ENCODE peak calls at places on chromosomes 7 and 10, in seven cellular contexts. One of them, this sample, is unnamed.

GRCh38 chr10:49756641-49757040 is 5.5 kb downstream of the OGDHL start:
- DNase-seq in tibial nerve: no peak
- DNase-seq in stomach: peak
- DNase-seq in HepG2: no peak
- DNase-seq in A549: no peak
- DNase-seq in H1: no peak
- DNase-seq in K562: no peak
- DNase-seq in this sample: no peak

GRCh38 chr10:34503704-34504103 is 311.4 kb downstream of the PARD3 start:
- DNase-seq in HepG2: no peak
- DNase-seq in H1: no peak
- DNase-seq in K562: no peak
- DNase-seq in tibial nerve: no peak
- DNase-seq in stomach: no peak
- DNase-seq in A549: no peak
- DNase-seq in this sample: no peak

GRCh38 chr10:25245171-25245570 is 70.4 kb downstream of the GPR158 start:
- DNase-seq in K562: no peak
- DNase-seq in stomach: no peak
- DNase-seq in tibial nerve: no peak
- DNase-seq in H1: no peak
- DNase-seq in A549: no peak
- DNase-seq in HepG2: no peak
- DNase-seq in this sample: no peak

GRCh38 chr7:48090095-48090805 is 1.2 kb downstream of the UPP1 start:
- DNase-seq in stomach: no peak
- DNase-seq in H1: peak
- DNase-seq in HepG2: no peak
- DNase-seq in A549: peak
- DNase-seq in tibial nerve: no peak
- DNase-seq in K562: no peak
- DNase-seq in this sample: no peak

GRCh38 chr7:40506158-40506557 is 371.4 kb downstream of the SUGCT start:
- DNase-seq in stomach: no peak
- DNase-seq in H1: no peak
- DNase-seq in K562: no peak
- DNase-seq in tibial nerve: no peak
- DNase-seq in HepG2: no peak
- DNase-seq in A549: no peak
- DNase-seq in this sample: no peak

GRCh38 chr7:19851504-19851903 is 78.1 kb upstream of the TMEM196 start:
- DNase-seq in tibial nerve: no peak
- DNase-seq in A549: peak
- DNase-seq in K562: no peak
- DNase-seq in H1: no peak
- DNase-seq in stomach: no peak
- DNase-seq in HepG2: no peak
- DNase-seq in this sample: no peak

GRCh38 chr7:48274662-48275061 is 103.4 kb downstream of the ABCA13 start:
- DNase-seq in tibial nerve: no peak
- DNase-seq in stomach: no peak
- DNase-seq in A549: no peak
- DNase-seq in H1: no peak
- DNase-seq in K562: no peak
- DNase-seq in HepG2: no peak
- DNase-seq in this sample: no peak

GRCh38 chr7:67100956-67101361 is 104.3 kb downstream of the TYW1 start:
- DNase-seq in stomach: no peak
- DNase-seq in A549: no peak
- DNase-seq in H1: no peak
- DNase-seq in K562: peak
- DNase-seq in tibial nerve: no peak
- DNase-seq in HepG2: no peak
- DNase-seq in this sample: no peak

GRCh38 chr10:100826983-100827818 is 81.8 kb downstream of the PAX2 start:
- DNase-seq in HepG2: no peak
- DNase-seq in K562: peak
- DNase-seq in H1: peak
- DNase-seq in A549: peak
- DNase-seq in stomach: peak
- DNase-seq in tibial nerve: no peak
- DNase-seq in this sample: no peak

GRCh38 chr10:127993281-127993680 is 86.4 kb downstream of the PTPRE start:
- DNase-seq in HepG2: no peak
- DNase-seq in stomach: no peak
- DNase-seq in tibial nerve: no peak
- DNase-seq in H1: no peak
- DNase-seq in A549: no peak
- DNase-seq in K562: no peak
- DNase-seq in this sample: no peak

GRCh38 chr10:127991543-127992255 is 84.8 kb downstream of the PTPRE start:
- DNase-seq in HepG2: no peak
- DNase-seq in H1: no peak
- DNase-seq in K562: no peak
- DNase-seq in tibial nerve: peak
- DNase-seq in stomach: no peak
- DNase-seq in A549: no peak
- DNase-seq in this sample: no peak

GRCh38 chr10:127992376-127992775 is 85.5 kb downstream of the PTPRE start:
- DNase-seq in tibial nerve: no peak
- DNase-seq in stomach: no peak
- DNase-seq in K562: no peak
- DNase-seq in H1: no peak
- DNase-seq in A549: no peak
- DNase-seq in HepG2: no peak
- DNase-seq in this sample: no peak

GRCh38 chr10:127989481-127989964 is 82.6 kb downstream of the PTPRE start:
- DNase-seq in A549: no peak
- DNase-seq in H1: no peak
- DNase-seq in stomach: no peak
- DNase-seq in HepG2: no peak
- DNase-seq in K562: no peak
- DNase-seq in tibial nerve: no peak
- DNase-seq in this sample: no peak

DNA sequence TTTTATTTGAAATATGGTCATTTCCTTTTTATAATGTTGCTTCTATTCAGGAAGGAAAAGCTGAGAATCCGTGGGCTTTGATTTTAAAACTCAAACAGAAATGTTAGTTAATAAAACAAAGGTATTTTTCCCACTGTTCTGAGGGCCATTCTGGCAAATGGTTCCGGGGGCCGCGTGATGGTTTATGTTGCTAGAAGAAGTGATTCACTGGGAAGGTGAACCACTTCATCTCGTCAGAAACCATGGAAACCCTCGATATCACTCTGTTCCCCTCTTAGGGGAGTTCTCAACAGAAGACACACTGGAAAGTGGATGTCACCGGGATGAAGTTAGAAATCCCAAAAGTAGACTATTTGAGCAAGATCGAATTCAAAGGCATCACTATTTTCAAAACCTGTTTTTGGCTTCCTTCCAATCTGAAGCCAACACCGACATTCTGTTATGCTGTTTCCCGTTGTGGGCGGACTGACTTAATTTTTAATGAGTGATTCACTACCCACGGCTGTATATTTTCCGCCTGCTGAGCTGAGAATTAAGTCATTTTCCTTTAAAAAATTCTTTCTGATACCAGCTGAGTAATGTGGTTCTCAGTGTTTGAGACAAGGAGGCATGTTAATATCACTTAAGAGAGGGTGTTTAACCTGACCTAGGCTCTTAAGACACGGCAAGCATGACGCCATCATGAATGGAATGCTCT is 84.1 kb downstream of the PTPRE start:
- DNase-seq in stomach: no peak
- DNase-seq in HepG2: no peak
- DNase-seq in tibial nerve: no peak
- DNase-seq in A549: peak
- DNase-seq in K562: no peak
- DNase-seq in H1: no peak
- DNase-seq in this sample: no peak
- TF ChIP-seq EP300 in stomach: no peak
- TF ChIP-seq EP300 in HepG2: no peak
- TF ChIP-seq EP300 in tibial nerve: peak
- TF ChIP-seq EP300 in A549: no peak
- TF ChIP-seq EP300 in K562: no peak
- TF ChIP-seq EP300 in H1: no peak
- TF ChIP-seq EP300 in this sample: no peak

GRCh38 chr10:590721-591120 is 98.7 kb downstream of the DIP2C start:
- DNase-seq in K562: no peak
- DNase-seq in A549: no peak
- DNase-seq in H1: no peak
- DNase-seq in tibial nerve: no peak
- DNase-seq in HepG2: no peak
- DNase-seq in stomach: no peak
- DNase-seq in this sample: no peak
- H3K27ac ChIP-seq in K562: no peak
- H3K27ac ChIP-seq in A549: no peak
- H3K27ac ChIP-seq in H1: no peak
- H3K27ac ChIP-seq in tibial nerve: no peak
- H3K27ac ChIP-seq in HepG2: no peak
- H3K27ac ChIP-seq in stomach: no peak
- H3K27ac ChIP-seq in this sample: no peak

GRCh38 chr7:144069511-144069910 is at the start of gene OR2A25:
- DNase-seq in H1: no peak
- DNase-seq in tibial nerve: no peak
- DNase-seq in K562: no peak
- DNase-seq in A549: no peak
- DNase-seq in HepG2: no peak
- DNase-seq in stomach: no peak
- DNase-seq in this sample: no peak

GRCh38 chr7:144069953-144070352 is 342 bp downstream of the OR2A25 start:
- DNase-seq in A549: no peak
- DNase-seq in tibial nerve: no peak
- DNase-seq in H1: no peak
- DNase-seq in K562: no peak
- DNase-seq in HepG2: no peak
- DNase-seq in stomach: no peak
- DNase-seq in this sample: no peak

GRCh38 chr7:144074374-144074773 is 4.8 kb downstream of the OR2A25 start:
- DNase-seq in H1: no peak
- DNase-seq in HepG2: no peak
- DNase-seq in K562: no peak
- DNase-seq in A549: no peak
- DNase-seq in stomach: no peak
- DNase-seq in tibial nerve: no peak
- DNase-seq in this sample: no peak
- TF ChIP-seq CTCF in H1: no peak
- TF ChIP-seq CTCF in HepG2: peak
- TF ChIP-seq CTCF in K562: peak
- TF ChIP-seq CTCF in A549: no peak
- TF ChIP-seq CTCF in stomach: no peak
- TF ChIP-seq CTCF in tibial nerve: no peak
- TF ChIP-seq CTCF in this sample: no peak

GRCh38 chr7:43112941-43113621 is 634 bp downstream of the HECW1 start:
- DNase-seq in tibial nerve: no peak
- DNase-seq in H1: peak
- DNase-seq in A549: peak
- DNase-seq in HepG2: no peak
- DNase-seq in stomach: no peak
- DNase-seq in K562: peak
- DNase-seq in this sample: peak
- TF ChIP-seq EP300 in tibial nerve: no peak
- TF ChIP-seq EP300 in H1: no peak
- TF ChIP-seq EP300 in A549: no peak
- TF ChIP-seq EP300 in HepG2: no peak
- TF ChIP-seq EP300 in stomach: no peak
- TF ChIP-seq EP300 in K562: no peak
- TF ChIP-seq EP300 in this sample: no peak

GRCh38 chr10:76033457-76034196 is 602.2 kb downstream of the LRMDA start:
- DNase-seq in A549: peak
- DNase-seq in HepG2: peak
- DNase-seq in stomach: peak
- DNase-seq in K562: no peak
- DNase-seq in tibial nerve: no peak
- DNase-seq in H1: no peak
- DNase-seq in this sample: no peak
- H3K27ac ChIP-seq in A549: peak
- H3K27ac ChIP-seq in HepG2: peak
- H3K27ac ChIP-seq in stomach: no peak
- H3K27ac ChIP-seq in K562: no peak
- H3K27ac ChIP-seq in tibial nerve: peak
- H3K27ac ChIP-seq in H1: no peak
- H3K27ac ChIP-seq in this sample: no peak

DNA sequence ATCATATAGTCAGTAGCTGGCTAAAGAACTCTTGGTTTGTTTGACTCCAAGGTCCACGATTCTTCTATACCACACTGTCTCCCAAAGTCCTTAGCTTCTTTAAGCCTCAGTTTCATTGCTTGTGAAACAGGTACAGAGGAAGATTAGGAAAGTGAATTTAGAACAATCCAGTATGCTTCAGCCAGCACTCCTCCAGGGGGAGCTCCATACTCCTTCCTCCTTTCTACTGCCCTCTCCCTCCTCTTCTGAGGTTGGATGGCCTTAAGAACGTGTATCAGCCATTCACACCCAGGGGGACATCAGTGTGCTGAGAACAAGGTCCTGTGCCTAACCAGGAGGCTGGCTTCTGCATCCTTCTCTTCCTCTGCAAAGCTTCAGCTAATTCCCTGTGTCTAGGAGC is 54.8 kb upstream of the CALD1 start:
- DNase-seq in stomach: no peak
- DNase-seq in A549: peak
- DNase-seq in K562: peak
- DNase-seq in H1: peak
- DNase-seq in tibial nerve: no peak
- DNase-seq in HepG2: peak
- DNase-seq in this sample: no peak
- TF ChIP-seq CTCF in stomach: no peak
- TF ChIP-seq CTCF in A549: peak
- TF ChIP-seq CTCF in K562: peak
- TF ChIP-seq CTCF in H1: peak
- TF ChIP-seq CTCF in tibial nerve: no peak
- TF ChIP-seq CTCF in HepG2: peak
- TF ChIP-seq CTCF in this sample: no peak

GRCh38 chr10:29630205-29631048 is 4.3 kb downstream of the SVIL start:
- DNase-seq in tibial nerve: no peak
- DNase-seq in H1: no peak
- DNase-seq in HepG2: no peak
- DNase-seq in stomach: no peak
- DNase-seq in K562: no peak
- DNase-seq in A549: no peak
- DNase-seq in this sample: no peak
- TF ChIP-seq EP300 in tibial nerve: no peak
- TF ChIP-seq EP300 in H1: no peak
- TF ChIP-seq EP300 in HepG2: no peak
- TF ChIP-seq EP300 in stomach: no peak
- TF ChIP-seq EP300 in K562: no peak
- TF ChIP-seq EP300 in A549: no peak
- TF ChIP-seq EP300 in this sample: no peak

This sample was measured in suprapubic skin.